ENCODE peak calls at places on chromosomes 13 and 19, in five cellular contexts. J, Q, F, S and X are unnamed samples.

GRCh38 chr19:33580026-33580644 is 41.6 kb upstream of the CHST8 start:
- DNase-seq in J (no peak), Q (no peak), F (no peak), S (no peak), X (no peak)

GRCh38 chr19:52366414-52366824 is 3.3 kb upstream of the ZNF880 start:
- DNase-seq in J (no peak), Q (no peak), F (no peak), S (no peak), X (no peak)

GRCh38 chr13:89746554-89746953 is 1600.9 kb upstream of the MIR17HG start:
- DNase-seq in J (no peak), Q (no peak), F (no peak), S (peak), X (no peak)

GRCh38 chr19:46420056-46420455 is 6.7 kb upstream of the CCDC8 start:
- DNase-seq in J (no peak), Q (no peak), F (no peak), S (no peak), X (no peak)

GRCh38 chr13:105518086-105518485 is 1017.4 kb downstream of the EFNB2 start:
- DNase-seq in J (no peak), Q (no peak), F (peak), S (no peak), X (peak)

GRCh38 chr19:8468124-8468523 is 23.3 kb downstream of the HNRNPM start:
- DNase-seq in J (no peak), Q (no peak), F (no peak), S (no peak), X (no peak)

GRCh38 chr19:33703821-33704220 is 82.1 kb downstream of the CHST8 start:
- DNase-seq in J (no peak), Q (no peak), F (no peak), S (no peak), X (no peak)

GRCh38 chr13:26465514-26465913 is 92.0 kb upstream of the WASF3 start:
- DNase-seq in J (no peak), Q (no peak), F (no peak), S (no peak), X (no peak)

GRCh38 chr13:97018029-97018819 is 23.9 kb upstream of the OXGR1 start:
- DNase-seq in J (peak), Q (no peak), F (peak), S (no peak), X (peak)

GRCh38 chr13:23711355-23711754 is 141.1 kb downstream of the TNFRSF19 start:
- DNase-seq in J (no peak), Q (no peak), F (no peak), S (no peak), X (no peak)

GRCh38 chr19:48069435-48069834 is 25.6 kb upstream of the CABP5 start:
- DNase-seq in J (no peak), Q (peak), F (no peak), S (no peak), X (no peak)

GRCh38 chr13:95447766-95448165 is 104.8 kb upstream of the CLDN10 start:
- DNase-seq in J (no peak), Q (no peak), F (no peak), S (no peak), X (no peak)

GRCh38 chr19:34256835-34257558 is 2.6 kb downstream of the GARRE1 start:
- DNase-seq in J (no peak), Q (no peak), F (no peak), S (no peak), X (peak)

GRCh38 chr19:5436948-5437306 is 18.3 kb upstream of the ZNRF4 start:
- DNase-seq in J (no peak), Q (no peak), F (no peak), S (no peak), X (no peak)

GRCh38 chr19:17632577-17632976 is 55.6 kb downstream of the UNC13A start:
- DNase-seq in J (no peak), Q (no peak), F (no peak), S (no peak), X (no peak)

GRCh38 chr19:50377051-50377441 is 789 bp downstream of the NR1H2 start:
- DNase-seq in J (peak), Q (peak), F (no peak), S (no peak), X (no peak)

GRCh38 chr13:43061496-43062280 is 38.3 kb downstream of the DNAJC15 start:
- DNase-seq in J (no peak), Q (no peak), F (no peak), S (no peak), X (no peak)

GRCh38 chr19:46952874-46953273 is 66.8 kb upstream of the NPAS1 start:
- DNase-seq in J (no peak), Q (no peak), F (no peak), S (no peak), X (no peak)

GRCh38 chr19:13761423-13761822 is 2.9 kb upstream of the MRI1 start:
- DNase-seq in J (no peak), Q (peak), F (no peak), S (no peak), X (no peak)

GRCh38 chr19:13817018-13817614 is 21.9 kb downstream of the ZSWIM4 start:
- DNase-seq in J (no peak), Q (no peak), F (no peak), S (no peak), X (no peak)

GRCh38 chr13:99686157-99686572 is 184.9 kb downstream of the TM9SF2 start:
- DNase-seq in J (no peak), Q (no peak), F (peak), S (no peak), X (peak)

GRCh38 chr13:43545317-43545874 is 241.4 kb downstream of the ENOX1 start:
- DNase-seq in J (no peak), Q (no peak), F (no peak), S (no peak), X (peak)

GRCh38 chr19:40607311-40607871 is 6.2 kb downstream of the LTBP4 start:
- DNase-seq in J (no peak), Q (no peak), F (no peak), S (no peak), X (no peak)

GRCh38 chr19:34732548-34733255 is 1.3 kb upstream of the ZNF181 start:
- DNase-seq in J (no peak), Q (no peak), F (no peak), S (no peak), X (no peak)

GRCh38 chr19:49059056-49059455 is 1.5 kb upstream of the CGB7 start:
- DNase-seq in J (no peak), Q (no peak), F (no peak), S (no peak), X (no peak)

GRCh38 chr19:5356428-5356827 is 15.8 kb upstream of the PTPRS start:
- DNase-seq in J (no peak), Q (no peak), F (peak), S (no peak), X (no peak)

GRCh38 chr19:47663911-47664771 is 49.1 kb upstream of the EHD2 start:
- DNase-seq in J (no peak), Q (peak), F (peak), S (peak), X (peak)

GRCh38 chr13:85383291-85383690 is 415.9 kb downstream of the SLITRK6 start:
- DNase-seq in J (no peak), Q (no peak), F (no peak), S (no peak), X (no peak)

GRCh38 chr19:46205183-46205984 is 24.2 kb upstream of the IGFL1 start:
- DNase-seq in J (no peak), Q (no peak), F (no peak), S (no peak), X (no peak)

GRCh38 chr19:7191946-7192691 is 102.1 kb downstream of the INSR start:
- DNase-seq in J (no peak), Q (no peak), F (no peak), S (no peak), X (peak)

GRCh38 chr19:1555802-1556638 is 12.1 kb downstream of the MEX3D start:
- DNase-seq in J (no peak), Q (no peak), F (no peak), S (no peak), X (no peak)

GRCh38 chr19:1551068-1552040 is 16.8 kb downstream of the MEX3D start:
- DNase-seq in J (no peak), Q (no peak), F (no peak), S (no peak), X (no peak)

GRCh38 chr19:1556639-1557070 is 11.5 kb downstream of the MEX3D start:
- DNase-seq in J (no peak), Q (no peak), F (no peak), S (no peak), X (no peak)

GRCh38 chr19:1554968-1555801 is 12.9 kb downstream of the MEX3D start:
- DNase-seq in J (no peak), Q (no peak), F (no peak), S (no peak), X (no peak)

DNA sequence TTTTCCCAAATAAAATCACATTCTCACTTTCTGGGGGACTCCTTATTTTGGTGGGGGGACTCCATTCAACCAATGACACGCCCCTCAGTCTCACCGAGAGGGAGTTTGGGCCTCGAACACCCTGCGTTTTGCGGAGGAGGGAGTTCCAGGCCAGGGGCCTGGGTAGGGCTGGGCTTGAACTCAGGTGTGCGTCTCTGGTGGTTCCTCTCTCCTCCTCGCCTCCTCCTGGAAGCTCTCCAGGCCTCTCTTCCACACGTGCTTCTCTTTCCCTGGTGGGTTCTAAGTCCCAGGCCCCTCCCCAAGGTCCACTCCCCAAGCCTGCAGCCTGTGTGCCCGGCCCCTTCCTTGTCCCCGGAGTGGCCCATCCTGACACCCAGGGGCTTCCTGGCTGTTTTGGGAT is 14.7 kb downstream of the MEX3D start:
- DNase-seq in J (no peak), Q (no peak), F (no peak), S (no peak), X (no peak)
- H3K4me3 ChIP-seq in J (no peak), Q (no peak), F (no peak), S (no peak), X (no peak)

GRCh38 chr19:42919757-42920079 is 2.0 kb upstream of the PSG6 start:
- DNase-seq in J (no peak), Q (no peak), F (no peak), S (no peak), X (no peak)
- TF ChIP-seq CTCF in J (no peak), Q (no peak), F (no peak), S (no peak), X (no peak)

GRCh38 chr19:18875726-18876125 is 20.2 kb downstream of the CERS1 start:
- DNase-seq in J (no peak), Q (no peak), F (no peak), S (no peak), X (peak)

GRCh38 chr19:18878058-18878797 is 17.7 kb downstream of the CERS1 start:
- DNase-seq in J (no peak), Q (no peak), F (no peak), S (no peak), X (no peak)

GRCh38 chr19:18878858-18879578 is 16.9 kb downstream of the CERS1 start:
- DNase-seq in J (no peak), Q (no peak), F (no peak), S (no peak), X (no peak)

GRCh38 chr19:18879579-18880373 is 16.2 kb downstream of the CERS1 start:
- DNase-seq in J (peak), Q (no peak), F (no peak), S (no peak), X (no peak)

GRCh38 chr19:18876865-18877264 is 19.1 kb downstream of the CERS1 start:
- DNase-seq in J (no peak), Q (no peak), F (no peak), S (no peak), X (no peak)
- H3K4me3 ChIP-seq in J (no peak), Q (no peak), F (no peak), S (no peak), X (no peak)

DNA sequence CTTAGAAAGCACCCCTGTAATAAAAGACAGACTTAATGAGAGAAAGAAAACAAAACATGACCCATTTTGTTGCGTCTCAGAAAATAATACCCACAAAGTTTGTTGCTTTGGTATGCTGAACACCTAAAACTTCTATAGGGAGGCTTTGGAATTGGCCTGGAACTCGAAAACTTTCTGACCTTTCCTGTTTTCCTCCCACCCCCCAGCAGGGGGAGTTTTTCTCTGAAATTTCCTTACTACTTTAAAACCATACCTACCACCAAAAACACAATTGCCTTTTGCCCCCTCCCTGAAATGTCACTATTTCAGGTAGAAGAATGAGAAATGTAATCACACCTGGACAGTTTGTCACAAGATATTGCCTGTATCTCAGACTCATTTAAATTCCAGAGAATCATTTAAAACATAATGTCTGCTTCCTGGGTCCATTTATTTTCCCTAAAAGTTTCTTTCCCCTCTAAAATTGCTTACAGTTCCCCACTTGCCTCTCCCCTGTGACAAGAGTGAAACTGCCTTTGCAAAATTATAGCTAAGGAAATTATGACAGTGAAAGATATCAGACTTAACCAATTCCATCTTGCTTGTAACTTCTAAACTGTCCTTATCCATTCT is 2700.2 kb downstream of the PCDH9 start:
- DNase-seq in J (peak), Q (peak), F (no peak), S (no peak), X (no peak)
- TF ChIP-seq CTCF in J (peak), Q (peak), F (peak), S (peak), X (peak)

GRCh38 chr19:674282-675151 is 1.7 kb upstream of the FSTL3 start:
- DNase-seq in J (no peak), Q (no peak), F (no peak), S (no peak), X (no peak)

GRCh38 chr19:677201-677600 is 1.0 kb downstream of the FSTL3 start:
- DNase-seq in J (no peak), Q (peak), F (peak), S (peak), X (peak)

GRCh38 chr19:677601-678380 is 1.6 kb downstream of the FSTL3 start:
- DNase-seq in J (no peak), Q (peak), F (peak), S (no peak), X (no peak)

GRCh38 chr19:676343-677105 is at the start of gene FSTL3:
- DNase-seq in J (no peak), Q (peak), F (no peak), S (peak), X (no peak)

GRCh38 chr19:676007-676342 is 217 bp upstream of the FSTL3 start:
- DNase-seq in J (no peak), Q (no peak), F (no peak), S (no peak), X (no peak)
- H3K4me3 ChIP-seq in J (peak), Q (peak), F (peak), S (peak), X (peak)

DNA sequence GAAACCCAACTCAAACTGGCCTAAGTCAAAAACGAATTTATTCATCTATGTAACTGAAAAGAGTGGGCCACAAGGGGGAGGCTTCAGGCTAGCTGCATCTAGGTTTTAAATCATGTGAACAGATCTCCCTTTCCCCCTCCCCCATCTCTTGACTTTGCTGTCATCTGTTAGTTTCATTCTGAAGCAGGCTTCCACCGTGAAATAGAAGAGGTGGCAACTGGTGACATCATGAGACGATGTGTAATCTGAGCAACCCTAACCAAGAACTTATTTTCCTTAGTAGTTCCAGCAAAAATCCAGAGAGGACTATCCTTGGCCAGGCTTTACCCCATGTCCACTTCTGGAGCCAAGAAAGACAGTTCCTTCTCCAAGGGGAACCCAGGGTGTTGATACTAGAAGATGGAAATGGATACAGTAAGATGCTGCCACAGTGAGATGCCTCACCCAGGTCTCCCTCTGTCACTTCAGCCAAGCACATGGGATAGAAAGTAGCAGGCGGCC is 9.4 kb downstream of the SAMD4B start:
- DNase-seq in J (no peak), Q (no peak), F (no peak), S (no peak), X (peak)
- TF ChIP-seq CTCF in J (no peak), Q (no peak), F (no peak), S (no peak), X (no peak)